ENCODE peak calls at places on chromosomes 4 and X, in seven cellular contexts. One of them, this sample, is unnamed.

GRCh38 chr4:66927937-66928336 is 617.4 kb downstream of the CENPC start:
- DNase-seq in natural killer cell: no peak
- DNase-seq in KBM-7: no peak
- DNase-seq in C1 segment of cervical spinal cord: no peak
- DNase-seq in cardiac fibroblast: no peak
- DNase-seq in activated naive CD4-positive, alpha-beta T cell: no peak
- DNase-seq in activated CD8-positive, alpha-beta memory T cell treated with anti-CD3 and anti-CD28 coated beads for 1 hour: no peak
- DNase-seq in this sample: peak; percentile 95

GRCh38 chr4:40514409-40515025 is 115.1 kb downstream of the RBM47 start:
- DNase-seq in C1 segment of cervical spinal cord: no peak
- DNase-seq in KBM-7: no peak
- DNase-seq in activated naive CD4-positive, alpha-beta T cell: no peak
- DNase-seq in natural killer cell: no peak
- DNase-seq in activated CD8-positive, alpha-beta memory T cell treated with anti-CD3 and anti-CD28 coated beads for 1 hour: no peak
- DNase-seq in cardiac fibroblast: no peak
- DNase-seq in this sample: peak; percentile 14

GRCh38 chr4:84857296-84857695 is 109.2 kb downstream of the WDFY3 start:
- DNase-seq in cardiac fibroblast: peak; percentile 40
- DNase-seq in activated CD8-positive, alpha-beta memory T cell treated with anti-CD3 and anti-CD28 coated beads for 1 hour: no peak
- DNase-seq in activated naive CD4-positive, alpha-beta T cell: no peak
- DNase-seq in natural killer cell: no peak
- DNase-seq in KBM-7: no peak
- DNase-seq in C1 segment of cervical spinal cord: no peak
- DNase-seq in this sample: no peak

GRCh38 chr4:9983211-9983610 is 38.1 kb downstream of the SLC2A9 start:
- DNase-seq in cardiac fibroblast: no peak
- DNase-seq in KBM-7: no peak
- DNase-seq in C1 segment of cervical spinal cord: no peak
- DNase-seq in activated CD8-positive, alpha-beta memory T cell treated with anti-CD3 and anti-CD28 coated beads for 1 hour: no peak
- DNase-seq in natural killer cell: no peak
- DNase-seq in activated naive CD4-positive, alpha-beta T cell: no peak
- DNase-seq in this sample: no peak

GRCh38 chrX:49879656-49880277 is 483 bp downstream of the USP27X start:
- DNase-seq in C1 segment of cervical spinal cord: no peak
- DNase-seq in cardiac fibroblast: no peak
- DNase-seq in activated CD8-positive, alpha-beta memory T cell treated with anti-CD3 and anti-CD28 coated beads for 1 hour: no peak
- DNase-seq in natural killer cell: no peak
- DNase-seq in activated naive CD4-positive, alpha-beta T cell: no peak
- DNase-seq in KBM-7: peak; percentile 8
- DNase-seq in this sample: peak; percentile 6

GRCh38 chr4:96093057-96093456 is 253.2 kb downstream of the PDHA2 start:
- DNase-seq in C1 segment of cervical spinal cord: no peak
- DNase-seq in KBM-7: no peak
- DNase-seq in activated CD8-positive, alpha-beta memory T cell treated with anti-CD3 and anti-CD28 coated beads for 1 hour: no peak
- DNase-seq in cardiac fibroblast: no peak
- DNase-seq in natural killer cell: no peak
- DNase-seq in activated naive CD4-positive, alpha-beta T cell: no peak
- DNase-seq in this sample: peak; percentile 58

GRCh38 chr4:172927096-172927495 is 241.5 kb upstream of the GALNT7 start:
- DNase-seq in natural killer cell: no peak
- DNase-seq in C1 segment of cervical spinal cord: no peak
- DNase-seq in activated naive CD4-positive, alpha-beta T cell: no peak
- DNase-seq in KBM-7: no peak
- DNase-seq in cardiac fibroblast: no peak
- DNase-seq in activated CD8-positive, alpha-beta memory T cell treated with anti-CD3 and anti-CD28 coated beads for 1 hour: no peak
- DNase-seq in this sample: peak; percentile 78

GRCh38 chr4:109560687-109561452 is 824 bp downstream of the MCUB start:
- DNase-seq in KBM-7: peak; percentile 90
- DNase-seq in natural killer cell: peak; percentile 48
- DNase-seq in activated CD8-positive, alpha-beta memory T cell treated with anti-CD3 and anti-CD28 coated beads for 1 hour: peak; percentile 8
- DNase-seq in activated naive CD4-positive, alpha-beta T cell: peak; percentile 42
- DNase-seq in cardiac fibroblast: peak; percentile 73
- DNase-seq in C1 segment of cervical spinal cord: peak; percentile 63
- DNase-seq in this sample: peak; percentile 62

GRCh38 chr4:992297-993110 is 700 bp downstream of the SLC26A1 start:
- DNase-seq in activated naive CD4-positive, alpha-beta T cell: no peak
- DNase-seq in C1 segment of cervical spinal cord: no peak
- DNase-seq in cardiac fibroblast: no peak
- DNase-seq in natural killer cell: no peak
- DNase-seq in KBM-7: no peak
- DNase-seq in activated CD8-positive, alpha-beta memory T cell treated with anti-CD3 and anti-CD28 coated beads for 1 hour: no peak
- DNase-seq in this sample: no peak

GRCh38 chr4:8329859-8330761 is 60.6 kb downstream of the HTRA3 start:
- DNase-seq in natural killer cell: no peak
- DNase-seq in cardiac fibroblast: no peak
- DNase-seq in C1 segment of cervical spinal cord: no peak
- DNase-seq in activated CD8-positive, alpha-beta memory T cell treated with anti-CD3 and anti-CD28 coated beads for 1 hour: no peak
- DNase-seq in activated naive CD4-positive, alpha-beta T cell: no peak
- DNase-seq in KBM-7: no peak
- DNase-seq in this sample: no peak

GRCh38 chrX:153746359-153746758 is 17.7 kb upstream of the PLXNB3 start:
- DNase-seq in KBM-7: no peak
- DNase-seq in natural killer cell: no peak
- DNase-seq in C1 segment of cervical spinal cord: no peak
- DNase-seq in activated naive CD4-positive, alpha-beta T cell: no peak
- DNase-seq in cardiac fibroblast: no peak
- DNase-seq in activated CD8-positive, alpha-beta memory T cell treated with anti-CD3 and anti-CD28 coated beads for 1 hour: no peak
- DNase-seq in this sample: no peak

GRCh38 chrX:36898301-36898700 is 109.9 kb upstream of the FAM47C start:
- DNase-seq in activated naive CD4-positive, alpha-beta T cell: no peak
- DNase-seq in C1 segment of cervical spinal cord: no peak
- DNase-seq in natural killer cell: no peak
- DNase-seq in activated CD8-positive, alpha-beta memory T cell treated with anti-CD3 and anti-CD28 coated beads for 1 hour: no peak
- DNase-seq in KBM-7: peak; percentile 12
- DNase-seq in cardiac fibroblast: peak; percentile 1
- DNase-seq in this sample: no peak

GRCh38 chr4:76968937-76969336 is 19.4 kb downstream of the SEPTIN11 start:
- DNase-seq in C1 segment of cervical spinal cord: no peak
- DNase-seq in natural killer cell: no peak
- DNase-seq in activated naive CD4-positive, alpha-beta T cell: no peak
- DNase-seq in KBM-7: no peak
- DNase-seq in cardiac fibroblast: no peak
- DNase-seq in activated CD8-positive, alpha-beta memory T cell treated with anti-CD3 and anti-CD28 coated beads for 1 hour: no peak
- DNase-seq in this sample: no peak

This sample was measured in NCI-H69.